ENCODE peak calls at places on chromosomes 1 and 21, in four cellular contexts. One of them, this sample, is unnamed.

GRCh38 chr1:33641099-33641830 is 168.8 kb downstream of the ZSCAN20 start:
- DNase-seq in IMR-90: peak
- DNase-seq in H9: peak
- DNase-seq in H1: peak
- DNase-seq in this sample: peak

GRCh38 chr1:204286323-204286714 is 72.5 kb upstream of the GOLT1A start:
- DNase-seq in IMR-90: no peak
- DNase-seq in H9: no peak
- DNase-seq in H1: no peak
- DNase-seq in this sample: no peak

GRCh38 chr1:8373547-8374270 is 55.8 kb downstream of the SLC45A1 start:
- DNase-seq in IMR-90: peak
- DNase-seq in H9: no peak
- DNase-seq in H1: no peak
- DNase-seq in this sample: peak

GRCh38 chr1:115906627-115907026 is 65.7 kb upstream of the NHLH2 start:
- DNase-seq in IMR-90: no peak
- DNase-seq in H9: no peak
- DNase-seq in H1: no peak
- DNase-seq in this sample: no peak

GRCh38 chr1:93817819-93818569 is 61.0 kb downstream of the DNTTIP2 start:
- DNase-seq in IMR-90: no peak
- DNase-seq in H9: no peak
- DNase-seq in H1: no peak
- DNase-seq in this sample: peak

GRCh38 chr1:55636691-55637090 is 421.5 kb upstream of the USP24 start:
- DNase-seq in IMR-90: peak
- DNase-seq in H9: no peak
- DNase-seq in H1: no peak
- DNase-seq in this sample: no peak

GRCh38 chr1:205925730-205926129 is 17.5 kb downstream of the SLC26A9 start:
- DNase-seq in IMR-90: peak
- DNase-seq in H9: no peak
- DNase-seq in H1: no peak
- DNase-seq in this sample: no peak

GRCh38 chr1:61472876-61473275 is 252.1 kb downstream of the TM2D1 start:
- DNase-seq in IMR-90: no peak
- DNase-seq in H9: no peak
- DNase-seq in H1: no peak
- DNase-seq in this sample: no peak

GRCh38 chr1:147080013-147080661 is 92.1 kb downstream of the PRKAB2 start:
- DNase-seq in IMR-90: no peak
- DNase-seq in H9: no peak
- DNase-seq in H1: peak
- DNase-seq in this sample: peak

GRCh38 chr21:35274923-35275322 is 225.8 kb upstream of the RUNX1 start:
- DNase-seq in IMR-90: no peak
- DNase-seq in H9: no peak
- DNase-seq in H1: no peak
- DNase-seq in this sample: no peak

GRCh38 chr1:20496241-20496661 is 10.2 kb upstream of the CAMK2N1 start:
- DNase-seq in IMR-90: peak
- DNase-seq in H9: no peak
- DNase-seq in H1: no peak
- DNase-seq in this sample: peak
- H3K56ac ChIP-seq in IMR-90: peak
- H3K56ac ChIP-seq in H9: no peak
- H3K56ac ChIP-seq in H1: no peak
- H3K56ac ChIP-seq in this sample: no peak

GRCh38 chr1:28155628-28156027 is 20.9 kb downstream of the PTAFR start:
- DNase-seq in IMR-90: no peak
- DNase-seq in H9: no peak
- DNase-seq in H1: no peak
- DNase-seq in this sample: no peak

GRCh38 chr1:28154083-28154594 is 22.4 kb downstream of the PTAFR start:
- DNase-seq in IMR-90: no peak
- DNase-seq in H9: no peak
- DNase-seq in H1: no peak
- DNase-seq in this sample: no peak

GRCh38 chr1:28159243-28159642 is 17.2 kb downstream of the PTAFR start:
- DNase-seq in IMR-90: no peak
- DNase-seq in H9: no peak
- DNase-seq in H1: no peak
- DNase-seq in this sample: no peak

GRCh38 chr1:28157901-28158300 is 18.6 kb downstream of the PTAFR start:
- DNase-seq in IMR-90: no peak
- DNase-seq in H9: no peak
- DNase-seq in H1: no peak
- DNase-seq in this sample: no peak

DNA sequence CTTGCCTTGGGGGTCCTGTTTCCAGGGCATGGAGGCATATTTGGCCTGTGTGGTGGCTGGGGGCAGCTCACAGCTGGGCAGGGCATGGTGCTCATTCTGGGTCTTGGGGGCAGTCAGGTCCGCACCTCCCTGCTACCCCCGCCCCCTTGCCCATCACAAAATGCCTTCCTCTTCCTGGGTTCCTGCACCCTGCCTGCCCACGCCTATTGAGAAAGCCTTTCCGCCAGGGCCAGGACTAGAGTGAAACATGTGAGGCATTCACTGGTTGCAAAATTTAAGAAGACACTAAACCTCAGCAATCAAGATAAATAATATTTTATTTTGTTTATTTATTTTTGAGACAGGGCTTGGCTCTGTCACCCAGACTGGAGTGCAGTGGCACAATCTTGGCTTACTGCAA is 19.7 kb downstream of the PTAFR start:
- DNase-seq in IMR-90: no peak
- DNase-seq in H9: no peak
- DNase-seq in H1: no peak
- DNase-seq in this sample: no peak
- H3K56ac ChIP-seq in IMR-90: peak
- H3K56ac ChIP-seq in H9: no peak
- H3K56ac ChIP-seq in H1: no peak
- H3K56ac ChIP-seq in this sample: no peak

GRCh38 chr21:44405091-44405947 is 50.0 kb upstream of the LRRC3 start:
- DNase-seq in IMR-90: no peak
- DNase-seq in H9: peak
- DNase-seq in H1: no peak
- DNase-seq in this sample: no peak

GRCh38 chr21:44405948-44406872 is 49.1 kb upstream of the LRRC3 start:
- DNase-seq in IMR-90: no peak
- DNase-seq in H9: peak
- DNase-seq in H1: no peak
- DNase-seq in this sample: no peak

GRCh38 chr21:44407493-44407892 is 47.8 kb upstream of the LRRC3 start:
- DNase-seq in IMR-90: no peak
- DNase-seq in H9: no peak
- DNase-seq in H1: no peak
- DNase-seq in this sample: no peak

GRCh38 chr21:44406953-44407352 is 48.4 kb upstream of the LRRC3 start:
- DNase-seq in IMR-90: no peak
- DNase-seq in H9: no peak
- DNase-seq in H1: no peak
- DNase-seq in this sample: no peak

DNA sequence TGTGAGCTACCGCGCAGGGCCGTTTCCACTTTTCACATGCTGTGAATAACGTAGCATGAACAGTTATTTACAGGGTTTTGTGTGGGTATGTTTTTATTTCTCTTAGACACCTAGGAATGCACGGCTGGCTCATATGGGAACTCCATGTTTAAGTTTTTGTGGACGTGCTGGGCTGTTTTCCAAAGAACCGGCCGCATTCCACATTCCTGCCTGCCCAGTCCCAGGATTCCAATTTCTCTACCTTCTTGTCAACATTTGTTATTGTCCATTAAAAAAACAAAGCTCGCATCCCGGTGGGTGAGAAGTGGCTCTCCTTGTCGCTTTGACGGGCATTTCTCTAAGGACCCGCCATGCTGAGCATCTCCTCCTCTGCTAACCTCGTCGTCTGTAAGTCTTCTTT is 47.1 kb upstream of the LRRC3 start:
- DNase-seq in IMR-90: no peak
- DNase-seq in H9: no peak
- DNase-seq in H1: no peak
- DNase-seq in this sample: no peak
- H3K56ac ChIP-seq in IMR-90: no peak
- H3K56ac ChIP-seq in H9: no peak
- H3K56ac ChIP-seq in H1: no peak
- H3K56ac ChIP-seq in this sample: no peak

GRCh38 chr1:50968884-50969610 is 998 bp upstream of the CDKN2C start:
- DNase-seq in IMR-90: no peak
- DNase-seq in H9: peak
- DNase-seq in H1: peak
- DNase-seq in this sample: peak
- H3K56ac ChIP-seq in IMR-90: peak
- H3K56ac ChIP-seq in H9: no peak
- H3K56ac ChIP-seq in H1: no peak
- H3K56ac ChIP-seq in this sample: peak

GRCh38 chr1:39153684-39154083 is 50.8 kb upstream of the MACF1 start:
- DNase-seq in IMR-90: no peak
- DNase-seq in H9: no peak
- DNase-seq in H1: no peak
- DNase-seq in this sample: no peak

GRCh38 chr1:39150779-39151178 is 53.7 kb upstream of the MACF1 start:
- DNase-seq in IMR-90: no peak
- DNase-seq in H9: no peak
- DNase-seq in H1: no peak
- DNase-seq in this sample: no peak

GRCh38 chr1:39151267-39151666 is 53.2 kb upstream of the MACF1 start:
- DNase-seq in IMR-90: no peak
- DNase-seq in H9: no peak
- DNase-seq in H1: no peak
- DNase-seq in this sample: no peak

GRCh38 chr1:39154553-39155361 is 49.7 kb upstream of the MACF1 start:
- DNase-seq in IMR-90: peak
- DNase-seq in H9: no peak
- DNase-seq in H1: no peak
- DNase-seq in this sample: peak

DNA sequence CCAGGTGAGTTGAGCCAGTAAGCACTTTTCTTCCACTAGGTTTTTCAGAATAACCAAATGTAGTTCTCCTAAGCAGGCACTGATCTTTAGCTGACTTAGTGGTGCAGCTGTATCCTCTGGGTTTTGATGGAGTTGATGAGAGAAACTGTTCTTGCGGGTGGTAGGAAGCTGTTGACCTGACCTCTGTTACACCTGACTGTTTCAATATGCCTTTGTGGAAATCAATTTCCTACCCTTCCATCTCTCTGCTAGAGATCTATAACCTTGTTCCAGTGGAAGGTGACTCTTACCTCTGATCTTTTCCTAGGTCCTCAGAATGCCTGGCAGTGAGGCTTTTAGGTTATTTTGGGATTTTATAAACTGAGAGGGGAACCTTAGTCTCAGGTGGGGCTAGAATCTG is 51.6 kb upstream of the MACF1 start:
- DNase-seq in IMR-90: no peak
- DNase-seq in H9: no peak
- DNase-seq in H1: no peak
- DNase-seq in this sample: no peak
- H3K56ac ChIP-seq in IMR-90: peak
- H3K56ac ChIP-seq in H9: no peak
- H3K56ac ChIP-seq in H1: no peak
- H3K56ac ChIP-seq in this sample: no peak

GRCh38 chr1:89734437-89734836 is 86.4 kb upstream of the LRRC8D start:
- DNase-seq in IMR-90: no peak
- DNase-seq in H9: no peak
- DNase-seq in H1: no peak
- DNase-seq in this sample: no peak

GRCh38 chr1:89733748-89734147 is 87.1 kb upstream of the LRRC8D start:
- DNase-seq in IMR-90: no peak
- DNase-seq in H9: no peak
- DNase-seq in H1: no peak
- DNase-seq in this sample: no peak

GRCh38 chr1:89735449-89735848 is 85.4 kb upstream of the LRRC8D start:
- DNase-seq in IMR-90: no peak
- DNase-seq in H9: no peak
- DNase-seq in H1: no peak
- DNase-seq in this sample: no peak

GRCh38 chr1:89728381-89728780 is 92.5 kb upstream of the LRRC8D start:
- DNase-seq in IMR-90: no peak
- DNase-seq in H9: no peak
- DNase-seq in H1: no peak
- DNase-seq in this sample: no peak

DNA sequence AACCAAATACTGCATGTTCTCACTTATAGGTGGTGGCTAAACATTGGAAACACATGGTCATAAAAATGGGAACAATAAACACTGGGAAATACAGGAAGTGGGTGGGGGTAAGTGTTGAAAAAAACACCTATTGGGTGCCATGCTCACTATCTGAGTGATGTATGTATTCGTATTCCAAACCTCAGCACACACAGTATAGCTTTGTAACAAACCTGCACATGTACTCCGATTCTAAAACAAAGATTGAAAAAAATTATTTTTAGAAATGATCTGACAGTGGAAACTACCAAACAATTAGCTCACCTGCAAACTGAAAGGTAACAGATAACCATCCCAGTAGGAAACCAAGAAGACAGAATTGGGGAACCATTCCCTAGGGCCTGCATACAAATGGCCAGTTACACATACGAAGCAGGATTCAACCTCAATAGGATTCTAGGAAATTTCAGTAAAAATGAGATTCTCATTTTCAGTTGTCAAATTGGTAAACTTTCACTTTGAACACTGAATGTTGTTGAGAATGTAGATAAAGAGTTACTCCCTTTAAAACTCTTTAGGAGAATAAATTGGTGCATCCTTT is 88.1 kb upstream of the LRRC8D start:
- DNase-seq in IMR-90: no peak
- DNase-seq in H9: no peak
- DNase-seq in H1: no peak
- DNase-seq in this sample: no peak
- H3K56ac ChIP-seq in IMR-90: no peak
- H3K56ac ChIP-seq in H9: no peak
- H3K56ac ChIP-seq in H1: no peak
- H3K56ac ChIP-seq in this sample: no peak

GRCh38 chr1:107690491-107690890 is 274.5 kb downstream of the VAV3 start:
- DNase-seq in IMR-90: no peak
- DNase-seq in H9: no peak
- DNase-seq in H1: no peak
- DNase-seq in this sample: no peak
- H3K56ac ChIP-seq in IMR-90: no peak
- H3K56ac ChIP-seq in H9: no peak
- H3K56ac ChIP-seq in H1: no peak
- H3K56ac ChIP-seq in this sample: no peak

DNA sequence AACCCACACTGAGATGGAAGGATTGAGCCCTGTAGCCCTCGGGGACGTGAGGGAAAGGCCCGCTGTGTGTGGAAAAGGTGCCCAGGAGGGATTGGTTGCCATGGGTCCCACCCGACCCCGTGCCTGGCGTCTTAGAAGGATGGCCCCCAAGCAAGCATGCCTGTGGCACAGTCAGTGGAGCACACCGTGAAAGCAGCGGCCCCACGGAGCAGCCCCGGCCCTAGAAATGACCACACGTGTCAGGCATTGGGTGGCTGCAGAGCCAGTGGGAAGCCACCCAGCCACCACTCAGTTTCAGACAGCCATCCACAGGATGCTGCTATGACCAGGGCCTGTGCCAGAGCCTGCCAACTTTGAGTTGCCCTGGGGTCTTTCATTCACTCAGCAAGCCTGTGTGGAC is 13.3 kb upstream of the EPHA8 start:
- DNase-seq in IMR-90: no peak
- DNase-seq in H9: no peak
- DNase-seq in H1: no peak
- DNase-seq in this sample: no peak
- H3K56ac ChIP-seq in IMR-90: no peak
- H3K56ac ChIP-seq in H9: no peak
- H3K56ac ChIP-seq in H1: no peak
- H3K56ac ChIP-seq in this sample: no peak

GRCh38 chr1:15541231-15541792 is 14.7 kb downstream of the DNAJC16 start:
- DNase-seq in IMR-90: no peak
- DNase-seq in H9: no peak
- DNase-seq in H1: no peak
- DNase-seq in this sample: no peak
- H3K56ac ChIP-seq in IMR-90: no peak
- H3K56ac ChIP-seq in H9: no peak
- H3K56ac ChIP-seq in H1: no peak
- H3K56ac ChIP-seq in this sample: no peak

This sample was measured in mesendoderm.